ENCODE peak calls at places on chromosomes 3 and 15, in eight cellular contexts. F is NCI-H524 treated with DMSO at 0.1 percent for 48 hours; U is RWPE1; G is iris pigment epithelial cell; L is ELR; T is cardiac muscle cell; E is effector CD4-positive, alpha-beta T cell; B is pons. R is an unnamed sample.

GRCh38 chr3:140377644-140378043 is 300.2 kb upstream of the TRIM42 start:
- DNase-seq in G (no peak), F (no peak), L (no peak), T (no peak), B (no peak), U (no peak), E (no peak), R (no peak)

GRCh38 chr15:58491151-58491473 is 59.3 kb downstream of the LIPC start:
- DNase-seq in U (no peak), L (no peak), G (no peak), T (no peak), B (no peak), E (no peak), F (no peak), R (peak; percentile 65)

GRCh38 chr15:45187894-45188830 is at the start of gene SHF:
- DNase-seq in E (peak; percentile 50), G (peak; percentile 27), U (peak; percentile 41), F (peak; percentile 50), B (peak; percentile 63), T (peak; percentile 67), L (peak; percentile 37), R (no peak)

GRCh38 chr15:25862087-25862468 is 1.0 kb downstream of the ATP10A start:
- DNase-seq in U (no peak), E (no peak), F (no peak), T (no peak), G (no peak), L (no peak), B (no peak), R (peak; percentile 45)

GRCh38 chr3:132064114-132064513 is 29.3 kb upstream of the CPNE4 start:
- DNase-seq in T (no peak), G (no peak), L (no peak), U (no peak), B (no peak), E (no peak), F (no peak), R (no peak)

GRCh38 chr15:99956022-99956775 is 223.0 kb upstream of the LYSMD4 start:
- DNase-seq in F (no peak), T (no peak), U (peak; percentile 80), L (no peak), E (no peak), B (no peak), G (no peak), R (no peak)

GRCh38 chr3:130894130-130894872 is 417 bp downstream of the ATP2C1 start:
- DNase-seq in T (peak; percentile 23), B (peak; percentile 73), F (no peak), U (peak; percentile 29), E (peak; percentile 28), G (peak; percentile 34), L (peak; percentile 46), R (peak; percentile 20)

GRCh38 chr15:89450076-89451006 is 46.0 kb downstream of the RHCG start:
- DNase-seq in B (no peak), F (no peak), U (no peak), T (no peak), L (no peak), G (no peak), E (no peak), R (no peak)

GRCh38 chr15:67542192-67542461 is 376 bp upstream of the MAP2K5 start:
- DNase-seq in U (peak; percentile 12), F (no peak), E (peak; percentile 3), B (peak; percentile 47), T (no peak), L (no peak), G (no peak), R (no peak)

GRCh38 chr3:179432021-179432420 is 19.2 kb downstream of the GNB4 start:
- DNase-seq in F (no peak), L (no peak), G (no peak), B (peak; percentile 89), U (no peak), E (no peak), T (peak; percentile 16), R (no peak)

GRCh38 chr3:152909180-152909883 is 74.4 kb downstream of the P2RY1 start:
- DNase-seq in T (peak; percentile 73), B (peak; percentile 13), L (no peak), E (no peak), F (no peak), G (peak; percentile 28), U (no peak), R (no peak)

GRCh38 chr3:64916192-64916798 is 228.5 kb upstream of the ADAMTS9 start:
- DNase-seq in F (no peak), T (no peak), E (no peak), B (no peak), U (no peak), L (no peak), G (no peak), R (no peak)

GRCh38 chr15:60243769-60244168 is 154.0 kb downstream of the ANXA2 start:
- DNase-seq in B (no peak), E (no peak), G (no peak), U (no peak), L (no peak), F (no peak), T (no peak), R (no peak)

GRCh38 chr3:37937156-37937555 is 53.4 kb upstream of the VILL start:
- DNase-seq in U (no peak), T (no peak), F (peak; percentile 80), G (peak; percentile 29), B (no peak), E (no peak), L (peak; percentile 16), R (no peak)

GRCh38 chr15:85837011-85837433 is 42.3 kb upstream of the KLHL25 start:
- DNase-seq in E (no peak), U (peak; percentile 44), G (peak; percentile 14), B (no peak), L (peak; percentile 34), F (no peak), T (no peak), R (peak; percentile 36)

GRCh38 chr15:57183614-57184344 is 192.5 kb upstream of the CGNL1 start:
- DNase-seq in G (peak; percentile 54), F (no peak), E (no peak), T (peak; percentile 73), U (no peak), B (no peak), L (no peak), R (no peak)

GRCh38 chr3:54188176-54188791 is 65.9 kb downstream of the CACNA2D3 start:
- DNase-seq in F (no peak), E (no peak), U (peak; percentile 50), B (no peak), T (peak; percentile 84), G (peak; percentile 43), L (peak; percentile 47), R (peak; percentile 72)

GRCh38 chr3:171258316-171258715 is 201.9 kb downstream of the TNIK start:
- DNase-seq in B (no peak), F (no peak), T (no peak), E (no peak), U (peak; percentile 19), L (peak; percentile 22), G (peak; percentile 44), R (peak; percentile 68)

R was measured in kidney tubule cell.